ENCODE peak calls at places on chromosomes 6 and 20, in seven cellular contexts. J is mucosa of descending colon, H is left ventricle myocardium inferior, T is uterus, U is astrocyte of the spinal cord, N is PC-3, K is tibial artery. F is an unnamed sample.

GRCh38 chr20:46021361-46022359 is 7.4 kb upstream of the SLC12A5 start:
- DNase-seq in J (no peak), H (no peak), K (no peak), T (no peak), N (peak; percentile 61), U (no peak), F (peak; percentile 37)

GRCh38 chr6:108557494-108558371 is 3.0 kb upstream of the FOXO3 start:
- DNase-seq in T (peak; percentile 75), H (peak; percentile 83), J (peak; percentile 83), N (peak; percentile 64), K (peak; percentile 88), U (no peak), F (peak; percentile 76)

GRCh38 chr20:32333181-32333987 is 24.7 kb upstream of the ASXL1 start:
- DNase-seq in U (no peak), K (no peak), J (no peak), T (no peak), H (no peak), N (no peak), F (no peak)

GRCh38 chr6:56480246-56480645 is 162.4 kb downstream of the DST start:
- DNase-seq in J (no peak), K (no peak), U (no peak), H (no peak), N (peak; percentile 34), T (no peak), F (peak; percentile 13)

GRCh38 chr6:82494367-82494766 is 130.8 kb downstream of the TPBG start:
- DNase-seq in N (no peak), U (no peak), K (no peak), J (no peak), T (no peak), H (no peak), F (no peak)

GRCh38 chr6:139820191-139820590 is 445.7 kb upstream of the CITED2 start:
- DNase-seq in T (no peak), J (no peak), N (peak; percentile 62), K (no peak), H (no peak), U (peak; percentile 79), F (peak; percentile 9)

GRCh38 chr6:10485406-10485805 is 35.7 kb upstream of the GCNT2 start:
- DNase-seq in T (no peak), N (no peak), H (no peak), U (no peak), J (no peak), K (no peak), F (no peak)

GRCh38 chr6:13026557-13026956 is 301.8 kb downstream of the TBC1D7 start:
- DNase-seq in U (no peak), H (no peak), N (no peak), J (no peak), K (no peak), T (no peak), F (no peak)

GRCh38 chr6:30013296-30013922 is 47.7 kb upstream of the POLR1H start:
- DNase-seq in N (peak; percentile 34), H (no peak), T (no peak), K (no peak), U (no peak), J (peak; percentile 19), F (no peak)

GRCh38 chr20:34643919-34644318 is 33.0 kb downstream of the PIGU start:
- DNase-seq in T (no peak), H (no peak), N (peak; percentile 1), J (no peak), U (peak; percentile 40), K (no peak), F (peak; percentile 49)

GRCh38 chr6:35687658-35688604 is 784 bp downstream of the FKBP5 start:
- DNase-seq in J (peak; percentile 76), H (peak; percentile 62), K (peak; percentile 80), N (peak; percentile 66), T (peak; percentile 44), U (peak; percentile 60), F (peak; percentile 67)

GRCh38 chr20:16407251-16408067 is 165.8 kb downstream of the KIF16B start:
- DNase-seq in J (no peak), H (no peak), N (peak; percentile 70), U (peak; percentile 8), K (no peak), T (no peak), F (no peak)

GRCh38 chr6:88565409-88565811 is 398.0 kb downstream of the RNGTT start:
- DNase-seq in T (no peak), U (no peak), J (no peak), K (no peak), N (no peak), H (no peak), F (no peak)

GRCh38 chr6:47392251-47392650 is 82.5 kb upstream of the TNFRSF21 start:
- DNase-seq in H (no peak), N (no peak), K (no peak), J (no peak), U (no peak), T (no peak), F (no peak)

DNA sequence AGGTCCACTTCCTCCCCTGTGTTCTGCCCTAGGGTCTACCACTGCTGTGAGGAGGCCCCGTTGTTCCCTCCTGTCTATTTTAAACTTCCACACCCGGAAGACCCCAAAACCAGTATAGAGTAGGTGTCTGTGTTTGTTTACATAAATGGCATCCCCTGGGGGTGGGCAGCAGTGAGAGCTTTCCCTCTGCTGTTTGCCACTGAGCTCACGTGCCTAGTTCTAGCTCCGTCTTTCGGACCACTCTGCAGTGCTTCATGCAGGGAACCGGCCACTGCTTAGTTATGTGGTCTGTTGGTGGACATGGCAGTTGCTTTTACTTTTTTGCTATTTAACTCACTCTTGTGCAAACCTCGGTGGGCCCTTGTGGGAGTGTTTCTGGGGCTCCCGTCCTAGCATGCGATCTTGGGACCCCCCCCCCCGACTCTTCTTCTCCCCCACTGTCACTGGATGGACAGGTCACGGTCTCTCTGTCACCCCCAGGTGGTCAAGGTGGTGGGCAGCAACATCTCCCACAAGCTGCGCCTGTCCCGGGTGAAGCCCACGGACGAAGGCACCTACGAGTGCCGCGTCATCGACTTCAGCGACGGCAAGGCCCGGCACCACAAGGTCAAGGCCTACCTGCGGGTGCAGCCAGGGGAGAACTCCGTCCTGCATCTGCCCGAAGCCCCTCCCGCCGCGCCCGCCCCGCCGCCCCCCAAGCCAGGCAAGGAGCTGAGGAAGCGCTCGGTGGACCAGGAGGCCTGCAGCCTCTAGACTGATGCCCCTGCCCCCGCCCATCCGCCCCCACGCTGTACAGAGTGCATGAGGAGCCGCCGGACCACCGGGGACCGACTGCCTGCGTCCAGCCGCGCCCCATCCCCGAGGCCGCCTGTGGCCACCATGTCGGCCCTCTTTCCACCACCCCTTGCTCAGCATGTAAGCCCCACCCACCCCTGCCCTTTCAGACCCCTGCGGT is 40.9 kb downstream of the VSTM2L start:
- DNase-seq in U (no peak), T (no peak), N (no peak), J (no peak), K (peak; percentile 64), H (no peak), F (no peak)
- TF ChIP-seq CTCF in U (no peak), T (no peak), N (peak; percentile 21), J (no peak), K (no peak), H (no peak), F (no peak)

GRCh38 chr6:3136361-3136760 is 17.9 kb downstream of the BPHL start:
- DNase-seq in J (no peak), H (no peak), K (no peak), T (no peak), U (no peak), N (no peak), F (no peak)

GRCh38 chr6:3138341-3138740 is 19.0 kb downstream of the TUBB2A start:
- DNase-seq in K (no peak), N (peak; percentile 38), J (no peak), U (no peak), H (no peak), T (no peak), F (peak; percentile 55)

GRCh38 chr6:3139090-3139903 is 18.0 kb downstream of the TUBB2A start:
- DNase-seq in K (peak; percentile 77), T (peak; percentile 39), H (peak; percentile 50), U (peak; percentile 73), N (peak; percentile 77), J (peak; percentile 85), F (peak; percentile 90)

GRCh38 chr6:3137057-3137777 is 18.7 kb downstream of the BPHL start:
- DNase-seq in U (no peak), K (no peak), N (no peak), J (no peak), H (no peak), T (no peak), F (no peak)

GRCh38 chr6:3140201-3140600 is 17.1 kb downstream of the TUBB2A start:
- DNase-seq in N (no peak), T (no peak), K (no peak), U (no peak), H (no peak), J (no peak), F (no peak)
- H3K4me3 ChIP-seq in N (no peak overlapping the region), T (no peak overlapping the region), K (no peak overlapping the region), U (no peak overlapping the region), H (no peak overlapping the region), J (no peak overlapping the region), F (no peak overlapping the region)

DNA sequence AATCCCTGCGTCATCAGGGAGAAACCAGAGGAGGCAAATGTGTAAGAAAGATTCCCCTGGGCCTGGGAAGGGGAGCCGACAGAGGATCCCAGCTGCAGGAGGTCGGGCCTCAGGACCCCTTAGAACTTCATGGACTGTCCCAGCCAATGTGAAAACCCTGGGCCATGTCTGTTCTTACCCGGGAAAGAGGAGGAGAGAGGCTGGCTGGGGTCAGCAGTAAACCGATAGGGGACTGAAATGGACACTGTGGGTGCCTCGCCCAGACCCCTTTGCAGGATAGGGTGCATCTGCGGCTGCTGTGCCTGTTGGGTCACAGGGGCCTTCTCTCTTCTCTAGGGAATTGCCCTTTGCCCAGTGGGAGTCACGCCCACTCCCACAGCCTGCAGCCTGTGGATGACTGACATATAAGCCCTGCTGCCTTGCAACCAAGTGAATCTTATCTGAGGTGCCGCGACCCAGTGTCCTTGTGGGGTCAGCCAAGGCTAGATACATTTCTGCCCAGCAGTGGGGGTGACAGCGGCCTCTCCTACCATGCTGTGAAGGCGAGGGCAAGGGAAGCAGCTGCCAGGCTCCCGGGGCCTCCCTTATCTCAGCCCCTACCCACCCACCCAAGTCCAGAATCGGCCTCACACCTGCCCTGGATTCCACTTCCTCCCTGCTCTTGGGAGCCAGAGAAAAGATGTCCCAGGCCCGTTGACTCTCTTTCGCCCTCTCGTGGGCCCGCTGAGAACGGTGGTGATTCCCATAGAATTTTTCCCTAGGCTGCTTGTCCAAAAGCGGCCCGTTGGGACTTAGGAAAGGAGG is 76.2 kb upstream of the RNF24 start:
- DNase-seq in N (peak; percentile 76), K (no peak), U (peak; percentile 86), H (peak; percentile 63), T (peak; percentile 64), J (peak; percentile 77), F (peak; percentile 58)
- TF ChIP-seq CTCF in N (peak; percentile 71), K (peak; percentile 72), U (peak; percentile 83), H (peak; percentile 76), T (peak; percentile 40), J (peak; percentile 36), F (peak; percentile 85)

GRCh38 chr20:13396036-13396435 is 175.0 kb downstream of the ISM1 start:
- DNase-seq in K (no peak), U (peak; percentile 46), H (no peak), N (no peak), J (no peak), T (no peak), F (no peak)

GRCh38 chr20:13389115-13389514 is 168.0 kb downstream of the ISM1 start:
- DNase-seq in T (no peak), J (no peak), N (no peak), H (no peak), U (no peak), K (no peak), F (no peak)

GRCh38 chr20:13395232-13395631 is 174.2 kb downstream of the ISM1 start:
- DNase-seq in U (no peak), N (no peak), K (no peak), T (no peak), J (no peak), H (no peak), F (no peak)

GRCh38 chr20:13396826-13397225 is 175.8 kb downstream of the ISM1 start:
- DNase-seq in T (no peak), J (no peak), U (no peak), H (no peak), K (no peak), N (no peak), F (no peak)

GRCh38 chr20:13392391-13392790 is 171.3 kb downstream of the ISM1 start:
- DNase-seq in T (no peak), K (no peak), J (no peak), U (no peak), H (no peak), N (no peak), F (no peak)
- H3K4me3 ChIP-seq in T (no peak overlapping the region), K (no peak overlapping the region), J (no peak overlapping the region), U (no peak overlapping the region), H (no peak overlapping the region), N (no peak overlapping the region), F (no peak overlapping the region)